ENCODE peak calls at places on chromosomes 1 and 21, in four cellular contexts. C, E, G and D are unnamed samples.

GRCh38 chr1:118485757-118486156 is 300.7 kb upstream of the SPAG17 start:
- DNase-seq in C (no peak), E (no peak), G (peak; percentile 73), D (no peak)

GRCh38 chr1:228341814-228342626 is 64.6 kb downstream of the TRIM11 start:
- DNase-seq in C (no peak), E (no peak), G (no peak), D (no peak)

GRCh38 chr1:222824641-222825040 is 9.8 kb downstream of the DISP1 start:
- DNase-seq in C (no peak), E (no peak), G (no peak), D (no peak)

GRCh38 chr1:27402349-27402754 is 9.9 kb downstream of the GPR3 start:
- DNase-seq in C (peak; percentile 75), E (no peak), G (no peak), D (no peak)

GRCh38 chr1:14614326-14614725 is 15.8 kb downstream of the KAZN start:
- DNase-seq in C (no peak), E (no peak), G (no peak), D (no peak)

GRCh38 chr1:160117709-160118183 is 2.2 kb downstream of the ATP1A2 start:
- DNase-seq in C (no peak), E (no peak), G (no peak), D (no peak)

GRCh38 chr1:115475901-115476300 is 137.9 kb upstream of the NGF start:
- DNase-seq in C (no peak), E (no peak), G (no peak), D (no peak)

GRCh38 chr1:28235746-28236655 is at the start of gene ATP5IF1:
- DNase-seq in C (peak; percentile 99), E (peak; percentile 92), G (peak; percentile 99), D (peak; percentile 89)

GRCh38 chr1:169186106-169186505 is 79.6 kb downstream of the ATP1B1 start:
- DNase-seq in C (no peak), E (no peak), G (no peak), D (no peak)

GRCh38 chr1:19794583-19794982 is 5.1 kb downstream of the TMCO4 start:
- DNase-seq in C (no peak), E (no peak), G (no peak), D (no peak)

GRCh38 chr1:11930571-11931445 is 3.7 kb upstream of the PLOD1 start:
- DNase-seq in C (no peak), E (no peak), G (no peak), D (no peak)

GRCh38 chr1:109477821-109478220 is 5.9 kb upstream of the ATXN7L2 start:
- DNase-seq in C (no peak), E (no peak), G (no peak), D (no peak)

GRCh38 chr1:23543707-23544443 is 12.8 kb upstream of the E2F2 start:
- DNase-seq in C (no peak), E (no peak), G (no peak), D (no peak)

GRCh38 chr1:109620396-109620817 is 770 bp downstream of the AMPD2 start:
- DNase-seq in C (no peak), E (no peak), G (peak; percentile 81), D (no peak)

GRCh38 chr1:213067366-213067765 is 16.3 kb downstream of the RPS6KC1 start:
- DNase-seq in C (no peak), E (no peak), G (no peak), D (no peak)

GRCh38 chr21:39317134-39318090 is 4.0 kb upstream of the BRWD1 start:
- DNase-seq in C (no peak), E (no peak), G (no peak), D (no peak)

GRCh38 chr1:43274125-43274803 is 4.5 kb downstream of the TMEM125 start:
- DNase-seq in C (peak; percentile 33), E (peak; percentile 14), G (peak; percentile 34), D (no peak)

GRCh38 chr1:118360817-118361216 is 175.8 kb upstream of the SPAG17 start:
- DNase-seq in C (no peak), E (no peak), G (no peak), D (no peak)

GRCh38 chr1:203142684-203143408 is 15.3 kb downstream of the ADORA1 start:
- DNase-seq in C (no peak), E (no peak), G (no peak), D (no peak)

GRCh38 chr1:162629651-162630050 is 2.6 kb upstream of the DDR2 start:
- DNase-seq in C (no peak), E (no peak), G (no peak), D (no peak)

GRCh38 chr1:180229483-180230415 is at the start of gene LHX4:
- DNase-seq in C (peak; percentile 84), E (no peak), G (peak; percentile 67), D (no peak)

GRCh38 chr1:212782422-212783154 is 9.0 kb downstream of the NSL1 start:
- DNase-seq in C (peak; percentile 45), E (no peak), G (peak; percentile 8), D (no peak)

GRCh38 chr1:200364121-200364759 is 45.6 kb downstream of the ZNF281 start:
- DNase-seq in C (peak; percentile 88), E (no peak), G (no peak), D (no peak)

GRCh38 chr1:230073371-230074035 is 6.5 kb downstream of the GALNT2 start:
- DNase-seq in C (no peak), E (no peak), G (peak; percentile 46), D (no peak)

GRCh38 chr1:154714638-154715037 is 106.7 kb upstream of the ADAR start:
- DNase-seq in C (peak; percentile 32), E (no peak), G (peak; percentile 33), D (no peak)

GRCh38 chr1:197468581-197469175 is 200.6 kb downstream of the CRB1 start:
- DNase-seq in C (no peak), E (no peak), G (no peak), D (no peak)

GRCh38 chr1:155043259-155043658 is 7.9 kb upstream of the ADAM15 start:
- DNase-seq in C (no peak), E (no peak), G (no peak), D (no peak)